ENCODE peak calls at places on chromosomes 6 and 20, in eight cellular contexts. One of them, this sample, is unnamed.

GRCh38 chr6:143112837-143113236 is 52.1 kb downstream of the AIG1 start:
- DNase-seq in mammary epithelial cell: no peak
- DNase-seq in uterus: no peak
- DNase-seq in cardiac muscle cell: no peak
- DNase-seq in HCT116: no peak
- DNase-seq in left lung: no peak
- DNase-seq in A673: no peak
- DNase-seq in testis: no peak
- DNase-seq in this sample: no peak

GRCh38 chr6:148272084-148272483 is 70.6 kb upstream of the SASH1 start:
- DNase-seq in mammary epithelial cell: peak
- DNase-seq in uterus: no peak
- DNase-seq in cardiac muscle cell: no peak
- DNase-seq in HCT116: no peak
- DNase-seq in left lung: no peak
- DNase-seq in A673: peak
- DNase-seq in testis: no peak
- DNase-seq in this sample: no peak

GRCh38 chr6:133362813-133363212 is 121.7 kb downstream of the EYA4 start:
- DNase-seq in mammary epithelial cell: no peak
- DNase-seq in uterus: no peak
- DNase-seq in cardiac muscle cell: no peak
- DNase-seq in HCT116: no peak
- DNase-seq in left lung: no peak
- DNase-seq in A673: no peak
- DNase-seq in testis: no peak
- DNase-seq in this sample: no peak

GRCh38 chr20:32165836-32166545 is 41.6 kb downstream of the PLAGL2 start:
- DNase-seq in mammary epithelial cell: no peak
- DNase-seq in uterus: peak
- DNase-seq in cardiac muscle cell: no peak
- DNase-seq in HCT116: no peak
- DNase-seq in left lung: no peak
- DNase-seq in A673: no peak
- DNase-seq in testis: peak
- DNase-seq in this sample: no peak

GRCh38 chr6:149037026-149037734 is 280.3 kb upstream of the TAB2 start:
- DNase-seq in mammary epithelial cell: no peak
- DNase-seq in uterus: no peak
- DNase-seq in cardiac muscle cell: no peak
- DNase-seq in HCT116: no peak
- DNase-seq in left lung: no peak
- DNase-seq in A673: no peak
- DNase-seq in testis: no peak
- DNase-seq in this sample: no peak

GRCh38 chr6:36827261-36828079 is 11.8 kb downstream of the CPNE5 start:
- DNase-seq in mammary epithelial cell: peak
- DNase-seq in uterus: peak
- DNase-seq in cardiac muscle cell: no peak
- DNase-seq in HCT116: no peak
- DNase-seq in left lung: no peak
- DNase-seq in A673: no peak
- DNase-seq in testis: no peak
- DNase-seq in this sample: no peak

GRCh38 chr6:165439928-165440554 is 130.6 kb upstream of the C6orf118 start:
- DNase-seq in mammary epithelial cell: peak
- DNase-seq in uterus: no peak
- DNase-seq in cardiac muscle cell: peak
- DNase-seq in HCT116: peak
- DNase-seq in left lung: no peak
- DNase-seq in A673: peak
- DNase-seq in testis: no peak
- DNase-seq in this sample: no peak

GRCh38 chr6:43268348-43268685 is 25.0 kb downstream of the TTBK1 start:
- DNase-seq in mammary epithelial cell: no peak
- DNase-seq in uterus: no peak
- DNase-seq in cardiac muscle cell: no peak
- DNase-seq in HCT116: no peak
- DNase-seq in left lung: no peak
- DNase-seq in A673: no peak
- DNase-seq in testis: peak
- DNase-seq in this sample: peak

GRCh38 chr20:6533321-6533720 is 234.2 kb upstream of the BMP2 start:
- DNase-seq in mammary epithelial cell: no peak
- DNase-seq in uterus: no peak
- DNase-seq in cardiac muscle cell: no peak
- DNase-seq in HCT116: no peak
- DNase-seq in left lung: no peak
- DNase-seq in A673: no peak
- DNase-seq in testis: no peak
- DNase-seq in this sample: no peak

GRCh38 chr6:36743032-36743431 is 45.4 kb downstream of the RAB44 start:
- DNase-seq in mammary epithelial cell: no peak
- DNase-seq in uterus: no peak
- DNase-seq in cardiac muscle cell: no peak
- DNase-seq in HCT116: no peak
- DNase-seq in left lung: no peak
- DNase-seq in A673: no peak
- DNase-seq in testis: no peak
- DNase-seq in this sample: no peak

GRCh38 chr6:42264146-42264851 is 46.6 kb upstream of the MRPS10 start:
- DNase-seq in mammary epithelial cell: no peak
- DNase-seq in uterus: no peak
- DNase-seq in cardiac muscle cell: no peak
- DNase-seq in HCT116: no peak
- DNase-seq in left lung: no peak
- DNase-seq in A673: no peak
- DNase-seq in testis: peak
- DNase-seq in this sample: no peak

GRCh38 chr20:684676-685319 is 9.2 kb upstream of the SCRT2 start:
- DNase-seq in mammary epithelial cell: no peak
- DNase-seq in uterus: no peak
- DNase-seq in cardiac muscle cell: no peak
- DNase-seq in HCT116: no peak
- DNase-seq in left lung: no peak
- DNase-seq in A673: no peak
- DNase-seq in testis: no peak
- DNase-seq in this sample: no peak

GRCh38 chr6:130788954-130789353 is 38.3 kb upstream of the SMLR1 start:
- DNase-seq in mammary epithelial cell: no peak
- DNase-seq in uterus: no peak
- DNase-seq in cardiac muscle cell: no peak
- DNase-seq in HCT116: no peak
- DNase-seq in left lung: no peak
- DNase-seq in A673: no peak
- DNase-seq in testis: no peak
- DNase-seq in this sample: no peak

GRCh38 chr20:10242166-10242565 is 23.5 kb downstream of the SNAP25 start:
- DNase-seq in mammary epithelial cell: no peak
- DNase-seq in uterus: no peak
- DNase-seq in cardiac muscle cell: no peak
- DNase-seq in HCT116: no peak
- DNase-seq in left lung: no peak
- DNase-seq in A673: no peak
- DNase-seq in testis: no peak
- DNase-seq in this sample: no peak

GRCh38 chr6:4224082-4224978 is 89.0 kb upstream of the ECI2 start:
- DNase-seq in mammary epithelial cell: peak
- DNase-seq in uterus: no peak
- DNase-seq in cardiac muscle cell: peak
- DNase-seq in HCT116: no peak
- DNase-seq in left lung: no peak
- DNase-seq in A673: no peak
- DNase-seq in testis: peak
- DNase-seq in this sample: no peak

GRCh38 chr6:4220619-4221018 is 85.2 kb upstream of the ECI2 start:
- DNase-seq in mammary epithelial cell: no peak
- DNase-seq in uterus: no peak
- DNase-seq in cardiac muscle cell: no peak
- DNase-seq in HCT116: no peak
- DNase-seq in left lung: no peak
- DNase-seq in A673: no peak
- DNase-seq in testis: no peak
- DNase-seq in this sample: no peak

DNA sequence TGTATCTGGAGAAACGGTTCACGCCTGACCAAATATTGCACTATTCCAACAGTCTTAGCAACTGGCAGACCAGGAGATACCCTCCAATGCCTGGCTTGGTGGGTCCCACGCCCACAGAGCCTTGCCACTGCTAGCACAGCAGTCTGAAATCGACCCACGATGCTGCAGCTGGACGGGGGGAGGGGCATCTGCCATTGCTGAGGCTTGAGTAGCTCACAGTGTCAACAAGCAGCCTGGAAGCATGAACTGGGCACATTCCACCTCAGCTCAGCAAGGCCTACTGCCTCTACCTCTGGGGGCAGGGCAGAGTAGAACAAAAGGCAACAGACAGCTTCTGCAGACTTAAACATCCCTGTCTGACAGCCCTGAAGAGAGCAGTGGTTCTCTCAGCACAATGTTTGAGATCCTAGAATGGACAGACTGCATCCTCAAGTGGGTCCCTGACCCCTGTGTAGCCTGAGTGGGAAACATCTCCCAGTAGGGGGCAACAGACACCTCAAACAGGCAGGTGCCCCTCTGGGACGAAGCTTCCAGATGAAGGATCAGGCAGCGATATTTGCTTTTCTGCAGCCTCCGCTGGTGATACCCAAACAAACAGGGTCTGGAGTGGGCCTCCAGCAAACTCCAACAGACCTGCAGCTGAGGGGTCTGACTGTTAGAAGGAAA is 90.0 kb upstream of the ECI2 start:
- DNase-seq in mammary epithelial cell: no peak
- DNase-seq in uterus: no peak
- DNase-seq in cardiac muscle cell: peak
- DNase-seq in HCT116: no peak
- DNase-seq in left lung: no peak
- DNase-seq in A673: no peak
- DNase-seq in testis: peak
- DNase-seq in this sample: peak
- TF ChIP-seq CTCF in mammary epithelial cell: no peak
- TF ChIP-seq CTCF in uterus: no peak
- TF ChIP-seq CTCF in cardiac muscle cell: no peak
- TF ChIP-seq CTCF in HCT116: peak
- TF ChIP-seq CTCF in left lung: no peak
- TF ChIP-seq CTCF in A673: no peak
- TF ChIP-seq CTCF in testis: no peak
- TF ChIP-seq CTCF in this sample: no peak

DNA sequence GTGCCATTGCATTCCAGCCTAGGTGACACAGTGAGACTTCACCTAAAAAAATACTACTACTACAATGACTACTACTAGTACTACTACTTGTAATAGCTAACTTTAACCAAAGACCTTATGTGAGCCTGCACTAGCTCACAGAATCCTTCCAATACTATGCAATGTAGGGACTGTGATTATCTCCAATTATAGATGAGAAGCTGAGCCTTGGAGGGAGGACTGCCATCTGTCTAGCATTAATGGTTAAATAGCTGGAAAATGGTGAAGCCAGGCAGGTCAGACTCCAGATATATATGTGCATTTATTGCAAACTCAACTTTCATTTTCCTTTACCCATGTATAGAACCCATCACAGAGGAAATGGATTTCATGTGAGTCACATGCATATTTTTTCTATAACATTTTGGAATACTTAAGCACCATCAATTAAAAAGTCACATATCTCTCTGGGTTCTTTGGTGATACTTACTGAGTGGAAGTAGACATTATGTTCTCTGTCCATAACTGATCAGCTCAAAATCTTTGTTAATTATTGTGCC is 229.9 kb downstream of the BCAS1 start:
- DNase-seq in mammary epithelial cell: no peak
- DNase-seq in uterus: no peak
- DNase-seq in cardiac muscle cell: no peak
- DNase-seq in HCT116: no peak
- DNase-seq in left lung: no peak
- DNase-seq in A673: no peak
- DNase-seq in testis: no peak
- DNase-seq in this sample: no peak
- H3K27ac ChIP-seq in mammary epithelial cell: no peak
- H3K27ac ChIP-seq in uterus: no peak
- H3K27ac ChIP-seq in cardiac muscle cell: no peak
- H3K27ac ChIP-seq in HCT116: no peak
- H3K27ac ChIP-seq in left lung: no peak
- H3K27ac ChIP-seq in A673: no peak
- H3K27ac ChIP-seq in testis: no peak
- H3K27ac ChIP-seq in this sample: no peak

GRCh38 chr6:72580281-72580940 is 41.5 kb upstream of the KCNQ5 start:
- DNase-seq in mammary epithelial cell: peak
- DNase-seq in uterus: no peak
- DNase-seq in cardiac muscle cell: peak
- DNase-seq in HCT116: peak
- DNase-seq in left lung: no peak
- DNase-seq in A673: peak
- DNase-seq in testis: peak
- DNase-seq in this sample: peak
- TF ChIP-seq CTCF in mammary epithelial cell: peak
- TF ChIP-seq CTCF in uterus: no peak
- TF ChIP-seq CTCF in cardiac muscle cell: peak
- TF ChIP-seq CTCF in HCT116: peak
- TF ChIP-seq CTCF in left lung: no peak
- TF ChIP-seq CTCF in A673: peak
- TF ChIP-seq CTCF in testis: no peak
- TF ChIP-seq CTCF in this sample: peak

GRCh38 chr20:50224553-50225255 is 34.1 kb downstream of the CEBPB start:
- DNase-seq in mammary epithelial cell: peak
- DNase-seq in uterus: peak
- DNase-seq in cardiac muscle cell: peak
- DNase-seq in HCT116: no peak
- DNase-seq in left lung: no peak
- DNase-seq in A673: no peak
- DNase-seq in testis: peak
- DNase-seq in this sample: peak
- H3K27ac ChIP-seq in mammary epithelial cell: no peak
- H3K27ac ChIP-seq in uterus: peak
- H3K27ac ChIP-seq in cardiac muscle cell: peak
- H3K27ac ChIP-seq in HCT116: no peak
- H3K27ac ChIP-seq in left lung: peak
- H3K27ac ChIP-seq in A673: no peak
- H3K27ac ChIP-seq in testis: peak
- H3K27ac ChIP-seq in this sample: peak